ENCODE peak calls at places on chromosomes 7 and 10, in four cellular contexts. One of them, this sample, is unnamed.

GRCh38 chr7:108104324-108104723 is 25.8 kb downstream of the LAMB4 start:
- DNase-seq in dorsolateral prefrontal cortex: no peak
- DNase-seq in fibroblast of pulmonary artery: peak
- DNase-seq in psoas muscle: no peak
- DNase-seq in this sample: no peak

GRCh38 chr10:127826161-127826740 is 66.5 kb downstream of the CLRN3 start:
- DNase-seq in psoas muscle: no peak
- DNase-seq in fibroblast of pulmonary artery: no peak
- DNase-seq in dorsolateral prefrontal cortex: no peak
- DNase-seq in this sample: no peak

GRCh38 chr7:44959956-44960640 is 18.7 kb downstream of the MYO1G start:
- DNase-seq in fibroblast of pulmonary artery: no peak
- DNase-seq in dorsolateral prefrontal cortex: no peak
- DNase-seq in psoas muscle: no peak
- DNase-seq in this sample: no peak

GRCh38 chr10:125020871-125021270 is 78.9 kb downstream of the ZRANB1 start:
- DNase-seq in fibroblast of pulmonary artery: no peak
- DNase-seq in psoas muscle: no peak
- DNase-seq in dorsolateral prefrontal cortex: no peak
- DNase-seq in this sample: no peak

GRCh38 chr10:83990126-83990525 is 149.2 kb upstream of the GHITM start:
- DNase-seq in psoas muscle: no peak
- DNase-seq in dorsolateral prefrontal cortex: no peak
- DNase-seq in fibroblast of pulmonary artery: no peak
- DNase-seq in this sample: no peak

GRCh38 chr7:1919539-1920265 is 249.6 kb downstream of the ELFN1 start:
- DNase-seq in dorsolateral prefrontal cortex: peak
- DNase-seq in fibroblast of pulmonary artery: no peak
- DNase-seq in psoas muscle: no peak
- DNase-seq in this sample: no peak

GRCh38 chr7:130893441-130893894 is 159.5 kb upstream of the KLF14 start:
- DNase-seq in psoas muscle: no peak
- DNase-seq in fibroblast of pulmonary artery: no peak
- DNase-seq in dorsolateral prefrontal cortex: peak
- DNase-seq in this sample: no peak

GRCh38 chr10:124231188-124232135 is 138.1 kb upstream of the CHST15 start:
- DNase-seq in fibroblast of pulmonary artery: no peak
- DNase-seq in psoas muscle: no peak
- DNase-seq in dorsolateral prefrontal cortex: no peak
- DNase-seq in this sample: no peak

GRCh38 chr7:46569117-46569433 is 648.0 kb upstream of the IGFBP3 start:
- DNase-seq in fibroblast of pulmonary artery: no peak
- DNase-seq in psoas muscle: no peak
- DNase-seq in dorsolateral prefrontal cortex: no peak
- DNase-seq in this sample: no peak

GRCh38 chr7:90180011-90180585 is 25.8 kb downstream of the STEAP1 start:
- DNase-seq in dorsolateral prefrontal cortex: no peak
- DNase-seq in psoas muscle: no peak
- DNase-seq in fibroblast of pulmonary artery: peak
- DNase-seq in this sample: peak

GRCh38 chr7:69898189-69898588 is 299.9 kb downstream of the AUTS2 start:
- DNase-seq in dorsolateral prefrontal cortex: no peak
- DNase-seq in psoas muscle: no peak
- DNase-seq in fibroblast of pulmonary artery: no peak
- DNase-seq in this sample: no peak

GRCh38 chr10:55024718-55025117 is 223.7 kb upstream of the PCDH15 start:
- DNase-seq in fibroblast of pulmonary artery: no peak
- DNase-seq in dorsolateral prefrontal cortex: peak
- DNase-seq in psoas muscle: no peak
- DNase-seq in this sample: peak

GRCh38 chr7:71155236-71155635 is 23.3 kb downstream of the GALNT17 start:
- DNase-seq in dorsolateral prefrontal cortex: no peak
- DNase-seq in psoas muscle: no peak
- DNase-seq in fibroblast of pulmonary artery: no peak
- DNase-seq in this sample: no peak

GRCh38 chr7:44693641-44694313 is 54.9 kb upstream of the ZMIZ2 start:
- DNase-seq in dorsolateral prefrontal cortex: no peak
- DNase-seq in psoas muscle: peak
- DNase-seq in fibroblast of pulmonary artery: peak
- DNase-seq in this sample: peak

GRCh38 chr10:20890491-20891337 is 6.4 kb downstream of the NEBL start:
- DNase-seq in psoas muscle: no peak
- DNase-seq in fibroblast of pulmonary artery: peak
- DNase-seq in dorsolateral prefrontal cortex: no peak
- DNase-seq in this sample: no peak

GRCh38 chr10:80498039-80498832 is 39.5 kb upstream of the SH2D4B start:
- DNase-seq in fibroblast of pulmonary artery: no peak
- DNase-seq in psoas muscle: no peak
- DNase-seq in dorsolateral prefrontal cortex: no peak
- DNase-seq in this sample: no peak

GRCh38 chr7:127986581-127987461 is 44.4 kb downstream of the LRRC4 start:
- DNase-seq in dorsolateral prefrontal cortex: no peak
- DNase-seq in fibroblast of pulmonary artery: no peak
- DNase-seq in psoas muscle: no peak
- DNase-seq in this sample: no peak

GRCh38 chr7:75596727-75597614 is 104.9 kb downstream of the SPDYE5 start:
- DNase-seq in psoas muscle: no peak
- DNase-seq in fibroblast of pulmonary artery: peak
- DNase-seq in dorsolateral prefrontal cortex: no peak
- DNase-seq in this sample: no peak

GRCh38 chr7:17123020-17123419 is 175.4 kb upstream of the AHR start:
- DNase-seq in psoas muscle: no peak
- DNase-seq in fibroblast of pulmonary artery: peak
- DNase-seq in dorsolateral prefrontal cortex: no peak
- DNase-seq in this sample: peak

GRCh38 chr10:69842932-69843331 is 41.2 kb downstream of the COL13A1 start:
- DNase-seq in fibroblast of pulmonary artery: no peak
- DNase-seq in psoas muscle: no peak
- DNase-seq in dorsolateral prefrontal cortex: no peak
- DNase-seq in this sample: no peak

GRCh38 chr7:130954918-130955559 is 221.0 kb upstream of the KLF14 start:
- DNase-seq in fibroblast of pulmonary artery: no peak
- DNase-seq in dorsolateral prefrontal cortex: no peak
- DNase-seq in psoas muscle: no peak
- DNase-seq in this sample: no peak

GRCh38 chr10:12081879-12082560 is 13.3 kb downstream of the DHTKD1 start:
- DNase-seq in psoas muscle: no peak
- DNase-seq in fibroblast of pulmonary artery: peak
- DNase-seq in dorsolateral prefrontal cortex: no peak
- DNase-seq in this sample: peak

GRCh38 chr7:6576024-6576866 is 1.0 kb upstream of the ZDHHC4 start:
- DNase-seq in psoas muscle: no peak
- DNase-seq in dorsolateral prefrontal cortex: no peak
- DNase-seq in fibroblast of pulmonary artery: no peak
- DNase-seq in this sample: no peak

GRCh38 chr7:6579446-6579845 is 2.2 kb downstream of the ZDHHC4 start:
- DNase-seq in fibroblast of pulmonary artery: peak
- DNase-seq in psoas muscle: no peak
- DNase-seq in dorsolateral prefrontal cortex: no peak
- DNase-seq in this sample: no peak

GRCh38 chr7:6577369-6578113 is at the start of gene ZDHHC4:
- DNase-seq in psoas muscle: peak
- DNase-seq in dorsolateral prefrontal cortex: peak
- DNase-seq in fibroblast of pulmonary artery: peak
- DNase-seq in this sample: peak

GRCh38 chr7:6575246-6576023 is 1.8 kb upstream of the ZDHHC4 start:
- DNase-seq in fibroblast of pulmonary artery: no peak
- DNase-seq in psoas muscle: no peak
- DNase-seq in dorsolateral prefrontal cortex: no peak
- DNase-seq in this sample: no peak

GRCh38 chr7:6578114-6579084 is 1.1 kb downstream of the ZDHHC4 start:
- DNase-seq in dorsolateral prefrontal cortex: no peak
- DNase-seq in fibroblast of pulmonary artery: peak
- DNase-seq in psoas muscle: no peak
- DNase-seq in this sample: no peak
- H3K4me3 ChIP-seq in dorsolateral prefrontal cortex: peak
- H3K4me3 ChIP-seq in fibroblast of pulmonary artery: peak
- H3K4me3 ChIP-seq in psoas muscle: peak
- H3K4me3 ChIP-seq in this sample: peak

DNA sequence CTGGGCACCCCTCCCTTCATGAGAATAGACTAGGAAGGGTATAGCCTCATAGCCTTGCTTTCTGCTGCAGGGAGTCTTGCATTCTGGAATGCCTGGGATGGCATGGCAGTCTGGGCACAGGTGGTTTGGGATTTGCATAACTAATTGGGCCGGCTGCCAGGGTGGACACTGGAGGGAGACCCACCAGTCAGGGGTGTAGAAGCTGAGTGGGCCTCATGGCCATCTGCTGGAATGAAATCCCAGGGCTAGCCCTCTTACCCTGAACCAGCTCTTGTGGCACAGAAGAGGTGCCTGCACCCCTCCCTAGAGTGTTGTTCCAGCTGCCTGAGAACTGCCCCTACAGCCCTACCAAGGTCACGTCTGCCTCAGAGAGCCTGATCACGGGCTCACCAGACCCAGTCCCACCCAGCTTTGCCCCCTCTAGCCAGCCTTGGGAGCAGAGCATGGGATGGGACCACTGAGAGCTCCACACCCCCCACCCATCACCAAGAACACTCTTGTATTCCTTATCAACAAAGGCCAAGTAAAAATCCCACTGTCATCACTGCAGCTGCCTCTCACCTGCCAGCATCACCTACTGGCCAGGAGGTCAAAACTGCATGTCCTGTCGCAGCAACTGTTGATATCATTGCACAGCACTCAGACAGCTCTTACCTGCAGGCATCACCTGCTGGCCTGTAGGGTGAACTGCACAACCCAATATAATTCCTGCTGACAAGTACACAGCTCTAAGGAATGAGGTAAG is 148.9 kb downstream of the ZEB1 start:
- DNase-seq in dorsolateral prefrontal cortex: no peak
- DNase-seq in psoas muscle: peak
- DNase-seq in fibroblast of pulmonary artery: peak
- DNase-seq in this sample: no peak
- TF ChIP-seq CTCF in dorsolateral prefrontal cortex: no peak
- TF ChIP-seq CTCF in psoas muscle: peak
- TF ChIP-seq CTCF in fibroblast of pulmonary artery: peak
- TF ChIP-seq CTCF in this sample: peak

DNA sequence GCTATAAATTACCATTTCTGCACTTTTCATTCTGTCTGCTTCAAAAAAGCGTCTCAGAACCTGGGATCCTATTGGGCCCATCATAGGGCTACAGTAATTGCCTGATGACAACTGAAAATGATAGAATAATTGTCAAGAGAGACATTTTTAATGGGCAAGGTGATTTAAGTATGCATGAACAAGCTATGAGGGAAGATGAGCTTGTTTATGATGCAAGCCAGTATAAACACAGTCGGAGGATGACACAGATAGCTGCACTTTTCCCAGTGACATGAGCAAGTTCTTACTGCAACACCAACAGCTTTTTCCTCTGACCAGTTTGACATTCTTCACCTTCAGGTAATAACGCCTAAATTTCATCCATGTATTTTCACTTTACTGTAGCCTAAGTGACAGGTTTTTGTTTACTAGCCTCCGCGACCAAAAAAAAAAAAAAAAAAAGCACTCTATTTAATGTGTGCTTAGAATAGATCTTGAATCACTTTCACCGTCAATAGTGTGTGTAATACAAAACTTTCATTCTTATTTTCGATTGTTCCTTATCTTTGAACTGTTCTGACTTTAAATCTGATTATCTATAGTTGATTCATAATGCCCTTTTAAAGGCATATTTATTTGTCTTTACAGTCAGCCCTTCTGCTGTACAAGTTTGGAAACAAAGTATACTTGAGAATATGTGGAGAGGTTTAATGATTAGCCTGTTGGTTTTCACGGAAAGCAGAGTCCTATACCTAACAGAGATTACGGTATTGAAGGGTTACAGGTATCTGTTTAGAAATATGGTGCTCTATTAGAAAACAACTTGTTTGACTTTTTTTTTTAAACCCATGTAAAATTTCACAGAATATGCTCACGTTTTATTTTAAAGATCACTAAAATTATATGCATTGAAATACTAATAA is 1.7 kb downstream of the FOXP2 start:
- DNase-seq in psoas muscle: no peak
- DNase-seq in fibroblast of pulmonary artery: no peak
- DNase-seq in dorsolateral prefrontal cortex: no peak
- DNase-seq in this sample: no peak
- H3K4me3 ChIP-seq in psoas muscle: peak
- H3K4me3 ChIP-seq in fibroblast of pulmonary artery: no peak
- H3K4me3 ChIP-seq in dorsolateral prefrontal cortex: no peak
- H3K4me3 ChIP-seq in this sample: no peak

DNA sequence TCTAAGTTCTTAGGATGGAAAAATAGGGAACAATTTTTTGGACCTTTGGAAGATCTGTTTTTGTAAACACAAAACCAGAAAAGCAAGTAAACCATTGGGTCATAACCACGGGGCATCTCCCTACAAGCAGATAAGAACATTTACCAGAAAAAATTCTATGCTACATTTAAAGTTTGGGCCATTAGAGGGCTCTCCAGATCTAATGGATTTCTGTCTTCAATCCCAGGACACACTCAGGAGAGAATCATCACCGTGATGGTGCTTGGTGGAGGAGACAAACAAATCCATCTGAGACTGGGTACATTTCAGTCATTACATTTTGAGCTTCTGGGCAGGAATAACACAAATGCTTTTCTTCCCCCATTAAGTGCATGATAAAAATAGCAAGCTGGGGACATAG is 178.4 kb upstream of the TARP start:
- DNase-seq in fibroblast of pulmonary artery: peak
- DNase-seq in dorsolateral prefrontal cortex: no peak
- DNase-seq in psoas muscle: no peak
- DNase-seq in this sample: peak
- TF ChIP-seq CTCF in fibroblast of pulmonary artery: peak
- TF ChIP-seq CTCF in dorsolateral prefrontal cortex: peak
- TF ChIP-seq CTCF in psoas muscle: no peak
- TF ChIP-seq CTCF in this sample: peak

This sample was measured in astrocyte of the cerebellum.